ENCODE peak calls at places on chromosomes 3 and 15, in nine cellular contexts. X is ovary, J is adrenal gland, L is spleen, H is gastrocnemius medialis, N is body of pancreas, U is heart left ventricle, D is breast epithelium, Q is A549. S is an unnamed sample.
A peak's percentile ranks its signal among the peaks of the same experiment; 100 is the strongest.

GRCh38 chr3:27740854-27741253 is 18.7 kb upstream of the EOMES start:
- DNase-seq in X (no peak), J (no peak), L (no peak), H (no peak), N (no peak), U (no peak), D (no peak), Q (no peak), S (no peak)

GRCh38 chr3:39361252-39361927 is 21.8 kb upstream of the SLC25A38 start:
- DNase-seq in X (no peak), J (no peak), L (no peak), H (no peak), N (no peak), U (no peak), D (no peak), Q (no peak), S (no peak)

GRCh38 chr3:114794894-114795630 is 352.0 kb downstream of the ZBTB20 start:
- DNase-seq in X (no peak), J (no peak), L (no peak), H (no peak), N (no peak), U (no peak), D (no peak), Q (no peak), S (no peak)

GRCh38 chr15:38069001-38069400 is 134.6 kb downstream of the TMCO5A start:
- DNase-seq in X (no peak), J (peak; percentile 55), L (no peak), H (peak; percentile 7), N (no peak), U (peak; percentile 31), D (no peak), Q (peak; percentile 22), S (no peak)

GRCh38 chr3:107367353-107367752 is 9.9 kb upstream of the CCDC54 start:
- DNase-seq in X (no peak), J (no peak), L (no peak), H (no peak), N (no peak), U (no peak), D (no peak), Q (peak; percentile 28), S (no peak)

GRCh38 chr15:39565851-39566250 is 15.0 kb upstream of the THBS1 start:
- DNase-seq in X (no peak), J (no peak), L (no peak), H (no peak), N (no peak), U (no peak), D (no peak), Q (no peak), S (no peak)

GRCh38 chr3:82802501-82802900 is 1041.1 kb upstream of the GBE1 start:
- DNase-seq in X (no peak), J (no peak), L (no peak), H (no peak), N (no peak), U (no peak), D (no peak), Q (no peak), S (no peak)

GRCh38 chr3:48435223-48435595 is 4.7 kb downstream of the CCDC51 start:
- DNase-seq in X (peak; percentile 29), J (no peak), L (no peak), H (no peak), N (no peak), U (no peak), D (no peak), Q (no peak), S (no peak)

GRCh38 chr15:99114511-99115299 is 9.8 kb downstream of the SYNM start:
- DNase-seq in X (no peak), J (peak; percentile 71), L (no peak), H (peak; percentile 66), N (no peak), U (peak; percentile 61), D (no peak), Q (no peak), S (no peak)

GRCh38 chr3:51141573-51141972 is 243.5 kb upstream of the MANF start:
- DNase-seq in X (no peak), J (no peak), L (no peak), H (no peak), N (no peak), U (no peak), D (no peak), Q (no peak), S (no peak)

GRCh38 chr3:125386811-125387210 is 11.7 kb upstream of the ZNF148 start:
- DNase-seq in X (no peak), J (no peak), L (no peak), H (no peak), N (no peak), U (no peak), D (no peak), Q (no peak), S (no peak)

GRCh38 chr3:192831111-192831644 is 86.5 kb downstream of the MB21D2 start:
- DNase-seq in X (no peak), J (no peak), L (no peak), H (no peak), N (no peak), U (no peak), D (no peak), Q (no peak), S (no peak)

GRCh38 chr15:90870354-90871096 is 2.1 kb downstream of the FURIN start:
- DNase-seq in X (no peak), J (no peak), L (no peak), H (no peak), N (no peak), U (no peak), D (no peak), Q (no peak), S (no peak)

GRCh38 chr15:80870893-80871292 is 91.7 kb downstream of the CEMIP start:
- DNase-seq in X (no peak), J (no peak), L (no peak), H (no peak), N (no peak), U (no peak), D (no peak), Q (no peak), S (no peak)

GRCh38 chr3:14410501-14411165 is 8.2 kb downstream of the SLC6A6 start:
- DNase-seq in X (no peak), J (peak; percentile 92), L (peak; percentile 90), H (peak; percentile 85), N (no peak), U (no peak), D (no peak), Q (peak; percentile 87), S (no peak)

GRCh38 chr3:39398700-39399099 is 7.8 kb upstream of the RPSA start:
- DNase-seq in X (no peak), J (no peak), L (no peak), H (no peak), N (no peak), U (no peak), D (no peak), Q (no peak), S (no peak)

GRCh38 chr3:149247025-149247710 is 25.5 kb upstream of the CP start:
- DNase-seq in X (no peak), J (no peak), L (no peak), H (no peak), N (no peak), U (no peak), D (no peak), Q (no peak), S (no peak)

GRCh38 chr15:25903024-25903581 is 40.0 kb upstream of the ATP10A start:
- DNase-seq in X (no peak), J (no peak), L (no peak), H (no peak), N (no peak), U (no peak), D (no peak), Q (no peak), S (no peak)

GRCh38 chr3:187039100-187039722 is 100.1 kb downstream of the RPL39L start:
- DNase-seq in X (no peak), J (no peak), L (no peak), H (no peak), N (no peak), U (no peak), D (no peak), Q (no peak), S (no peak)
- TF ChIP-seq POLR2A in X (no peak), J (no peak), L (no peak), H (no peak), N (no peak), U (no peak), D (no peak), Q (no peak), S (no peak)

GRCh38 chr15:70196314-70197291 is 98.9 kb upstream of the TLE3 start:
- DNase-seq in X (peak; percentile 65), J (no peak), L (no peak), H (peak; percentile 95), N (peak; percentile 59), U (no peak), D (peak; percentile 88), Q (no peak), S (peak; percentile 85)
- TF ChIP-seq POLR2A in X (no peak), J (no peak), L (no peak), H (peak; percentile 39), N (no peak), U (no peak), D (no peak), Q (no peak), S (no peak)

DNA sequence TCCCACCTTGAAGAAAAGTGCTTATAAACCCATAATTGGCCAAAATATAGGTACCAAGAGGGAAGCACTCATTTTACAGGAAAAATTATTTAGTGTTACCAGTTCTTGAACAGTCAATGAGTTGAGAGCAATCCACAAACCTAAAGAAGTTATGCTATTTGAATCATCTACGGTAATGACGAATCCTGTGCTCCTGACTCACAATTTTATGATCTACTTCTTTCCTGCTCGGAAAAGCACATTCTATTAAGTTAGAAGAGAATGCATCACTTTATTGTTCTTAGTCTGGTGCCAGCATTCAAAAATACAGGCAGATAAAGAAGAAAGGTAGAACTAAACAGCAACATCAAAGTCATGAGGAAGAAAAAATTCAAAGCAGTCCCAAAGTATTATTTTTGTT is 33.2 kb downstream of the CHRM5 start:
- DNase-seq in X (no peak), J (no peak), L (no peak), H (no peak), N (no peak), U (no peak), D (no peak), Q (no peak), S (no peak)
- TF ChIP-seq POLR2A in X (no peak), J (no peak), L (no peak), H (no peak), N (no peak), U (no peak), D (no peak), Q (no peak), S (no peak)

DNA sequence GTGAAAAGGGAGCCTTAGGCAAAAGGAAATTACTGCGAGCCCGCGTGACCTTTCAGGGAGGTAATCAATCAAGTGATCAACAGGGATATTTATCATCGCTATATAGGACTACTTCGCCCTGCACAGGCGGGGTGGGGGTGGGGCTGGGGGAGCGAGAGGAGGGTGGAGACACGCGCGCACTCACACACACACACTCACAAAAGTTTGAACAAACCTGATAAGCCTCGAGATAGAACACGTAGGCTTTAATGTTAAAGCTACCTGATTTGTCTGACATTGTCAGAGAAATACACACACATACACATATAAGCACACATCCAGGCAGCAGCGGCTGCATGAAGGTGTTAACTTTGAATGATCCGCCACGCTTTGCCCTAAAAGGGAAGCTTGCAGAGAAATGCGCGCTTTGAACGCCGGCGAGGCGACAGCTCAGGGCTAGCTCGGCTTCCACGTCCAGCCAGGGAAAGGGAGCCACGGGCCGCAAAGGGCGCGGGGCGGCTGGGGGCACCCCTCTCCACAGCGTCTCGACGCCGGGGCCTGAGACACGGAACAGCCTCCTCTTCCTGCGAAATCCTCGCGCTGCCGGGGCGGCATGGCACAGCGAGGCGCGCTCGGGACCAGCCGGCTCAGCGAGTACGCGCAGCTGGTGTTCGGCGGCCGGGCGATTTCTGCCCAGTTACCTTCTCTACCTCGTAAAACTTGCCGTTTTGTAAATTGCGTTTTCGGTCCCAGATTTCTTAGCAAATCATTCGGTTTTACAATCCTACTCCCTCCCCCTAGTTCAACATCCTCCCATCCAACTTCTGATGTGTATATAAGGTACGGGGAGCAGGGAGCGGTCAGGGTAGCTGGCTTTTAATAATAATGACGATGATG is 4.8 kb upstream of the MECOM start:
- DNase-seq in X (peak; percentile 33), J (no peak), L (peak; percentile 76), H (no peak), N (peak; percentile 55), U (peak; percentile 37), D (no peak), Q (no peak), S (no peak)
- TF ChIP-seq POLR2A in X (no peak), J (no peak), L (no peak), H (no peak), N (peak; percentile 5), U (no peak), D (no peak), Q (no peak), S (no peak)

S was measured in suprapubic skin.